ENCODE peak calls at places on chromosomes 2 and 18, in ten cellular contexts. One of them, this sample, is unnamed.

GRCh38 chr2:25383806-25384205 is 42.1 kb upstream of the DNMT3A start:
- DNase-seq in OCI-M1: no peak
- DNase-seq in pancreas: no peak
- DNase-seq in G401: no peak
- DNase-seq in HCT116: no peak
- DNase-seq in right lobe of liver: no peak
- DNase-seq in tibial artery: peak; percentile 44
- DNase-seq in amniotic stem cell: no peak
- DNase-seq in AML-193: no peak
- DNase-seq in activated T-cell treated with anti-CD3 and anti-CD28 coated beads, Interleukin-2, amount 50 U/mL, for 72 hours: no peak
- DNase-seq in this sample: no peak

GRCh38 chr2:219309278-219309677 is at the start of gene PTPRN:
- DNase-seq in right lobe of liver: no peak
- DNase-seq in tibial artery: no peak
- DNase-seq in pancreas: no peak
- DNase-seq in activated T-cell treated with anti-CD3 and anti-CD28 coated beads, Interleukin-2, amount 50 U/mL, for 72 hours: no peak
- DNase-seq in OCI-M1: no peak
- DNase-seq in amniotic stem cell: no peak
- DNase-seq in G401: peak; percentile 79
- DNase-seq in HCT116: no peak
- DNase-seq in AML-193: no peak
- DNase-seq in this sample: no peak

GRCh38 chr2:239819974-239820555 is 205.1 kb downstream of the NDUFA10 start:
- DNase-seq in OCI-M1: no peak
- DNase-seq in amniotic stem cell: no peak
- DNase-seq in G401: no peak
- DNase-seq in right lobe of liver: no peak
- DNase-seq in HCT116: no peak
- DNase-seq in activated T-cell treated with anti-CD3 and anti-CD28 coated beads, Interleukin-2, amount 50 U/mL, for 72 hours: no peak
- DNase-seq in tibial artery: peak; percentile 62
- DNase-seq in AML-193: no peak
- DNase-seq in pancreas: no peak
- DNase-seq in this sample: no peak

GRCh38 chr18:4807495-4808293 is 352.6 kb upstream of the DLGAP1 start:
- DNase-seq in G401: no peak
- DNase-seq in pancreas: no peak
- DNase-seq in AML-193: no peak
- DNase-seq in OCI-M1: no peak
- DNase-seq in right lobe of liver: no peak
- DNase-seq in HCT116: no peak
- DNase-seq in amniotic stem cell: no peak
- DNase-seq in tibial artery: no peak
- DNase-seq in activated T-cell treated with anti-CD3 and anti-CD28 coated beads, Interleukin-2, amount 50 U/mL, for 72 hours: no peak
- DNase-seq in this sample: no peak

GRCh38 chr2:39325966-39326365 is 82.2 kb upstream of the CDKL4 start:
- DNase-seq in right lobe of liver: no peak
- DNase-seq in G401: no peak
- DNase-seq in HCT116: no peak
- DNase-seq in tibial artery: no peak
- DNase-seq in activated T-cell treated with anti-CD3 and anti-CD28 coated beads, Interleukin-2, amount 50 U/mL, for 72 hours: no peak
- DNase-seq in AML-193: no peak
- DNase-seq in amniotic stem cell: no peak
- DNase-seq in pancreas: no peak
- DNase-seq in OCI-M1: no peak
- DNase-seq in this sample: no peak

GRCh38 chr18:55997156-55997561 is 409.2 kb upstream of the TCF4 start:
- DNase-seq in right lobe of liver: no peak
- DNase-seq in activated T-cell treated with anti-CD3 and anti-CD28 coated beads, Interleukin-2, amount 50 U/mL, for 72 hours: no peak
- DNase-seq in amniotic stem cell: no peak
- DNase-seq in AML-193: no peak
- DNase-seq in G401: no peak
- DNase-seq in OCI-M1: peak; percentile 38
- DNase-seq in pancreas: no peak
- DNase-seq in HCT116: no peak
- DNase-seq in tibial artery: no peak
- DNase-seq in this sample: no peak

GRCh38 chr2:216188956-216189355 is 79.8 kb downstream of the XRCC5 start:
- DNase-seq in G401: no peak
- DNase-seq in tibial artery: no peak
- DNase-seq in AML-193: no peak
- DNase-seq in OCI-M1: peak; percentile 52
- DNase-seq in amniotic stem cell: no peak
- DNase-seq in right lobe of liver: no peak
- DNase-seq in activated T-cell treated with anti-CD3 and anti-CD28 coated beads, Interleukin-2, amount 50 U/mL, for 72 hours: no peak
- DNase-seq in pancreas: no peak
- DNase-seq in HCT116: no peak
- DNase-seq in this sample: no peak

GRCh38 chr2:138446043-138446442 is 55.5 kb upstream of the SPOPL start:
- DNase-seq in tibial artery: no peak
- DNase-seq in right lobe of liver: no peak
- DNase-seq in AML-193: no peak
- DNase-seq in HCT116: no peak
- DNase-seq in OCI-M1: no peak
- DNase-seq in pancreas: no peak
- DNase-seq in G401: no peak
- DNase-seq in activated T-cell treated with anti-CD3 and anti-CD28 coated beads, Interleukin-2, amount 50 U/mL, for 72 hours: no peak
- DNase-seq in amniotic stem cell: no peak
- DNase-seq in this sample: no peak

GRCh38 chr2:37720533-37721218 is 49.2 kb upstream of the CDC42EP3 start:
- DNase-seq in G401: no peak
- DNase-seq in pancreas: no peak
- DNase-seq in tibial artery: no peak
- DNase-seq in amniotic stem cell: no peak
- DNase-seq in AML-193: no peak
- DNase-seq in HCT116: no peak
- DNase-seq in activated T-cell treated with anti-CD3 and anti-CD28 coated beads, Interleukin-2, amount 50 U/mL, for 72 hours: no peak
- DNase-seq in OCI-M1: peak; percentile 46
- DNase-seq in right lobe of liver: no peak
- DNase-seq in this sample: no peak

GRCh38 chr2:207163053-207163814 is 2.5 kb downstream of the KLF7 start:
- DNase-seq in tibial artery: no peak
- DNase-seq in right lobe of liver: peak; percentile 43
- DNase-seq in pancreas: peak; percentile 38
- DNase-seq in HCT116: peak; percentile 74
- DNase-seq in OCI-M1: peak; percentile 9
- DNase-seq in activated T-cell treated with anti-CD3 and anti-CD28 coated beads, Interleukin-2, amount 50 U/mL, for 72 hours: peak; percentile 32
- DNase-seq in AML-193: no peak
- DNase-seq in G401: peak; percentile 65
- DNase-seq in amniotic stem cell: peak; percentile 54
- DNase-seq in this sample: no peak

GRCh38 chr2:43083710-43084698 is 142.4 kb downstream of the ZFP36L2 start:
- DNase-seq in pancreas: no peak
- DNase-seq in tibial artery: peak; percentile 75
- DNase-seq in G401: peak; percentile 26
- DNase-seq in HCT116: no peak
- DNase-seq in AML-193: no peak
- DNase-seq in right lobe of liver: no peak
- DNase-seq in activated T-cell treated with anti-CD3 and anti-CD28 coated beads, Interleukin-2, amount 50 U/mL, for 72 hours: no peak
- DNase-seq in amniotic stem cell: peak; percentile 41
- DNase-seq in OCI-M1: no peak
- DNase-seq in this sample: no peak

GRCh38 chr2:241703128-241703604 is 1.3 kb downstream of the ING5 start:
- DNase-seq in pancreas: no peak
- DNase-seq in tibial artery: no peak
- DNase-seq in G401: no peak
- DNase-seq in OCI-M1: no peak
- DNase-seq in HCT116: no peak
- DNase-seq in AML-193: no peak
- DNase-seq in activated T-cell treated with anti-CD3 and anti-CD28 coated beads, Interleukin-2, amount 50 U/mL, for 72 hours: no peak
- DNase-seq in right lobe of liver: no peak
- DNase-seq in amniotic stem cell: no peak
- DNase-seq in this sample: no peak

GRCh38 chr2:45691152-45691551 is 39.7 kb downstream of the PRKCE start:
- DNase-seq in activated T-cell treated with anti-CD3 and anti-CD28 coated beads, Interleukin-2, amount 50 U/mL, for 72 hours: no peak
- DNase-seq in G401: peak; percentile 32
- DNase-seq in OCI-M1: no peak
- DNase-seq in right lobe of liver: no peak
- DNase-seq in AML-193: no peak
- DNase-seq in HCT116: no peak
- DNase-seq in amniotic stem cell: no peak
- DNase-seq in pancreas: peak; percentile 41
- DNase-seq in tibial artery: no peak
- DNase-seq in this sample: no peak

GRCh38 chr2:182650704-182651103 is 65.4 kb upstream of the DNAJC10 start:
- DNase-seq in right lobe of liver: no peak
- DNase-seq in G401: peak; percentile 74
- DNase-seq in activated T-cell treated with anti-CD3 and anti-CD28 coated beads, Interleukin-2, amount 50 U/mL, for 72 hours: no peak
- DNase-seq in OCI-M1: peak; percentile 82
- DNase-seq in pancreas: no peak
- DNase-seq in AML-193: peak; percentile 56
- DNase-seq in amniotic stem cell: peak; percentile 16
- DNase-seq in HCT116: peak; percentile 40
- DNase-seq in tibial artery: no peak
- DNase-seq in this sample: no peak

GRCh38 chr2:120631241-120631640 is 104.4 kb upstream of the GLI2 start:
- DNase-seq in activated T-cell treated with anti-CD3 and anti-CD28 coated beads, Interleukin-2, amount 50 U/mL, for 72 hours: no peak
- DNase-seq in OCI-M1: no peak
- DNase-seq in HCT116: no peak
- DNase-seq in G401: no peak
- DNase-seq in tibial artery: peak; percentile 40
- DNase-seq in AML-193: no peak
- DNase-seq in right lobe of liver: no peak
- DNase-seq in amniotic stem cell: no peak
- DNase-seq in pancreas: no peak
- DNase-seq in this sample: no peak

GRCh38 chr2:188598551-188598950 is 306.9 kb downstream of the GULP1 start:
- DNase-seq in HCT116: no peak
- DNase-seq in activated T-cell treated with anti-CD3 and anti-CD28 coated beads, Interleukin-2, amount 50 U/mL, for 72 hours: no peak
- DNase-seq in right lobe of liver: no peak
- DNase-seq in pancreas: no peak
- DNase-seq in amniotic stem cell: no peak
- DNase-seq in tibial artery: peak; percentile 64
- DNase-seq in G401: peak; percentile 9
- DNase-seq in AML-193: no peak
- DNase-seq in OCI-M1: no peak
- DNase-seq in this sample: no peak

GRCh38 chr2:241863021-241863954 is 4.6 kb upstream of the PDCD1 start:
- DNase-seq in G401: no peak
- DNase-seq in right lobe of liver: no peak
- DNase-seq in AML-193: no peak
- DNase-seq in amniotic stem cell: no peak
- DNase-seq in HCT116: no peak
- DNase-seq in activated T-cell treated with anti-CD3 and anti-CD28 coated beads, Interleukin-2, amount 50 U/mL, for 72 hours: peak; percentile 57
- DNase-seq in OCI-M1: no peak
- DNase-seq in pancreas: no peak
- DNase-seq in tibial artery: no peak
- DNase-seq in this sample: peak; percentile 66

This sample was measured in CD8-positive, alpha-beta memory T cell.